ENCODE peak calls at places on chromosome 12, in six cellular contexts. M, H, F, C, N and I are unnamed samples.

GRCh38 chr12:97837401-97837800 is 374.8 kb downstream of the RMST start:
- DNase-seq in H (no peak), C (no peak), M (peak), N (no peak), F (no peak), I (no peak)

GRCh38 chr12:57342207-57342691 is 88.6 kb downstream of the R3HDM2 start:
- DNase-seq in N (no peak), H (no peak), C (peak), F (no peak), M (peak), I (peak)

GRCh38 chr12:25997401-25997973 is 39.0 kb downstream of the RASSF8 start:
- DNase-seq in N (no peak), F (no peak), M (peak), C (peak), H (no peak), I (no peak)

GRCh38 chr12:26878661-26879119 is 45.7 kb upstream of the ITPR2 start:
- DNase-seq in F (no peak), C (no peak), M (no peak), H (peak), N (no peak), I (no peak)

GRCh38 chr12:2785017-2785416 is 9.8 kb upstream of the FKBP4 start:
- DNase-seq in F (no peak), C (no peak), H (no peak), M (peak), N (no peak), I (no peak)

GRCh38 chr12:32070370-32070769 is 36.3 kb upstream of the BICD1 start:
- DNase-seq in F (no peak), M (no peak), N (no peak), C (no peak), H (no peak), I (no peak)

GRCh38 chr12:27142102-27142721 is 59.8 kb upstream of the C12orf71 start:
- DNase-seq in N (peak), M (peak), C (peak), F (peak), H (peak), I (peak)

GRCh38 chr12:66066071-66066928 is 64.2 kb downstream of the LLPH start:
- DNase-seq in C (no peak), N (no peak), F (no peak), H (peak), M (peak), I (no peak)

GRCh38 chr12:124400124-124400523 is 105.2 kb downstream of the RFLNA start:
- DNase-seq in F (no peak), C (no peak), M (no peak), H (no peak), N (no peak), I (no peak)

GRCh38 chr12:113104953-113105510 is 30.5 kb downstream of the RASAL1 start:
- DNase-seq in C (no peak), F (no peak), M (no peak), N (no peak), H (no peak), I (no peak)

GRCh38 chr12:47033081-47033480 is 46.3 kb upstream of the PCED1B start:
- DNase-seq in N (no peak), M (no peak), H (no peak), C (no peak), F (no peak), I (no peak)

GRCh38 chr12:45503887-45504286 is 225.6 kb upstream of the ARID2 start:
- DNase-seq in N (no peak), H (no peak), M (no peak), C (no peak), F (no peak), I (no peak)

GRCh38 chr12:106452309-106452708 is 94.8 kb downstream of the POLR3B start:
- DNase-seq in N (no peak), F (no peak), M (no peak), C (no peak), H (no peak), I (no peak)

GRCh38 chr12:43111608-43112007 is 440.4 kb downstream of the ADAMTS20 start:
- DNase-seq in M (no peak), H (no peak), C (no peak), N (no peak), F (no peak), I (no peak)

GRCh38 chr12:120539303-120539702 is 5.1 kb downstream of the RNF10 start:
- DNase-seq in C (peak), N (no peak), H (no peak), M (peak), F (no peak), I (no peak)

GRCh38 chr12:26740991-26741390 is 92.0 kb downstream of the ITPR2 start:
- DNase-seq in C (no peak), F (no peak), M (no peak), H (no peak), N (no peak), I (no peak)

GRCh38 chr12:22684526-22685118 is 59.7 kb downstream of the ETNK1 start:
- DNase-seq in M (peak), F (no peak), H (no peak), N (no peak), C (no peak), I (no peak)

GRCh38 chr12:124767075-124767821 is 96.4 kb downstream of the SCARB1 start:
- DNase-seq in N (peak), C (peak), M (peak), H (peak), F (peak), I (peak)

GRCh38 chr12:124396544-124397398 is 101.9 kb downstream of the RFLNA start:
- DNase-seq in H (no peak), C (no peak), F (no peak), M (no peak), N (no peak), I (no peak)

GRCh38 chr12:79251356-79251755 is 386.8 kb downstream of the SYT1 start:
- DNase-seq in M (peak), F (no peak), H (no peak), C (no peak), N (no peak), I (no peak)

GRCh38 chr12:103401421-103401820 is 94.3 kb downstream of the C12orf42 start:
- DNase-seq in N (no peak), F (peak), C (no peak), H (peak), M (no peak), I (no peak)